ENCODE peak calls at places on chromosome 15, in nine cellular contexts. H is NCI-H446 treated with DMSO at 0.1 percent for 48 hours; S is B cell; G is D341Med; A is fibroblast of villous mesenchyme; B is activated naive CD8-positive, alpha-beta T cell treated with anti-CD3 and anti-CD28 coated beads, Interleukin-2, amount 50 U/mL, for 16 hours; X is type B pancreatic cell; K is endodermal cell; R is stimulated activated CD4-positive, alpha-beta T cell treated with anti-CD3 and anti-CD28 coated beads, TNF-alpha, amount 100 ng/mL, for 4 hours. F is an unnamed sample.

GRCh38 chr15:43505723-43506122 is 11.7 kb upstream of the MAP1A start:
- DNase-seq in K (no peak), B (no peak), G (peak), S (no peak), H (no peak), A (peak), R (no peak), X (no peak), F (peak)

GRCh38 chr15:62770752-62771151 is 271.8 kb upstream of the TPM1 start:
- DNase-seq in X (no peak), B (no peak), A (peak), G (no peak), S (no peak), R (no peak), K (no peak), H (no peak), F (peak)

GRCh38 chr15:66707310-66708160 is 5.5 kb downstream of the SMAD6 start:
- DNase-seq in G (peak), R (no peak), H (peak), X (peak), S (no peak), A (peak), B (no peak), K (peak), F (peak)

GRCh38 chr15:51077565-51078153 is 17.0 kb downstream of the TNFAIP8L3 start:
- DNase-seq in X (no peak), A (peak), S (peak), H (no peak), R (peak), B (peak), K (peak), G (no peak), F (no peak)

GRCh38 chr15:89790206-89790605 is 14.1 kb downstream of the MESP2 start:
- DNase-seq in X (no peak), G (no peak), H (no peak), R (no peak), B (no peak), S (no peak), K (no peak), A (no peak), F (no peak)

GRCh38 chr15:77029166-77030041 is 34.5 kb downstream of the PSTPIP1 start:
- DNase-seq in B (no peak), X (peak), H (no peak), S (peak), K (peak), A (no peak), R (no peak), G (no peak), F (no peak)

GRCh38 chr15:26126070-26126469 is 262.9 kb upstream of the ATP10A start:
- DNase-seq in A (no peak), S (no peak), X (no peak), K (no peak), H (no peak), G (no peak), B (no peak), R (no peak), F (no peak)

GRCh38 chr15:90087454-90088154 is 14.7 kb downstream of the IDH2 start:
- DNase-seq in H (no peak), G (peak), K (peak), R (no peak), S (no peak), A (peak), X (no peak), B (no peak), F (peak)

GRCh38 chr15:59590027-59590426 is 21.6 kb upstream of the GCNT3 start:
- DNase-seq in R (no peak), K (no peak), S (no peak), G (no peak), A (no peak), X (no peak), B (no peak), H (no peak), F (no peak)

GRCh38 chr15:84766461-84767005 is 18.1 kb downstream of the ZNF592 start:
- DNase-seq in A (peak), K (no peak), H (no peak), S (no peak), X (no peak), B (no peak), G (no peak), R (no peak), F (no peak)

GRCh38 chr15:77739591-77740378 is 107.1 kb upstream of the LINGO1 start:
- DNase-seq in K (peak), H (no peak), A (no peak), X (no peak), G (no peak), S (no peak), B (no peak), R (no peak), F (no peak)

GRCh38 chr15:33135355-33135781 is 59.1 kb downstream of the FMN1 start:
- DNase-seq in S (no peak), A (peak), G (no peak), X (no peak), K (no peak), H (no peak), B (no peak), R (no peak), F (no peak)

GRCh38 chr15:35755237-35755802 is 209.4 kb upstream of the DPH6 start:
- DNase-seq in X (no peak), R (no peak), H (no peak), S (no peak), B (no peak), A (no peak), K (no peak), G (no peak), F (peak)

GRCh38 chr15:84631706-84632272 is 22.3 kb downstream of the WDR73 start:
- DNase-seq in B (no peak), X (no peak), G (no peak), K (no peak), R (no peak), S (peak), A (peak), H (no peak), F (peak)

GRCh38 chr15:60392986-60393811 is 4.6 kb downstream of the ANXA2 start:
- DNase-seq in G (no peak), A (peak), H (peak), S (no peak), K (peak), B (no peak), X (no peak), R (no peak), F (peak)

F was measured in mesenchymal stem cell.